ENCODE peak calls at places on chromosomes 4 and X, in six cellular contexts. T, K, P, H, G and I are unnamed samples.

GRCh38 chrX:106139048-106139447 is 29.1 kb upstream of the PWWP3B start:
- DNase-seq in T (no peak), K (no peak), P (no peak), H (no peak), G (no peak), I (no peak)

GRCh38 chr4:185597532-185598188 is 62.4 kb upstream of the PDLIM3 start:
- DNase-seq in T (peak), K (peak), P (peak), H (peak), G (peak), I (peak)

GRCh38 chrX:14697453-14697852 is 168.1 kb downstream of the GLRA2 start:
- DNase-seq in T (peak), K (no peak), P (peak), H (no peak), G (peak), I (no peak)

GRCh38 chr4:19030048-19030447 is 1008.5 kb upstream of the LCORL start:
- DNase-seq in T (no peak), K (no peak), P (no peak), H (no peak), G (no peak), I (no peak)

GRCh38 chrX:42704454-42704853 is 73.5 kb downstream of the PPP1R2C start:
- DNase-seq in T (no peak), K (no peak), P (no peak), H (no peak), G (no peak), I (no peak)

GRCh38 chr4:1598206-1598605 is 85.9 kb downstream of the FAM53A start:
- DNase-seq in T (no peak), K (no peak), P (no peak), H (no peak), G (no peak), I (peak)

GRCh38 chr4:187965726-187966125 is 29.8 kb upstream of the ZFP42 start:
- DNase-seq in T (no peak), K (no peak), P (no peak), H (no peak), G (no peak), I (no peak)

GRCh38 chrX:154738013-154738738 is 12.7 kb downstream of the GAB3 start:
- DNase-seq in T (no peak), K (no peak), P (no peak), H (no peak), G (peak), I (no peak)

GRCh38 chrX:80808854-80809493 is 703 bp downstream of the BRWD3 start:
- DNase-seq in T (peak), K (peak), P (peak), H (no peak), G (peak), I (no peak)

GRCh38 chr4:78666830-78667258 is 109.3 kb upstream of the BMP2K start:
- DNase-seq in T (no peak), K (no peak), P (no peak), H (no peak), G (peak), I (no peak)

GRCh38 chr4:1512738-1513660 is 106.8 kb upstream of the NKX1-1 start:
- DNase-seq in T (peak), K (peak), P (no peak), H (no peak), G (peak), I (no peak)